ENCODE peak calls at places on chromosomes 11 and 22, in nine cellular contexts. C, Z, A, N, D, E, G, Y and V are unnamed samples.

GRCh38 chr11:86151188-86152005 is 82.5 kb upstream of the PICALM start:
- DNase-seq in C (peak), G (peak), A (peak), Y (no peak), E (no peak), D (no peak), N (peak), Z (no peak), V (no peak)

GRCh38 chr22:25172153-25172552 is 27.5 kb upstream of the CRYBB3 start:
- DNase-seq in D (no peak), C (no peak), N (no peak), A (no peak), E (peak), G (no peak), Z (peak), Y (no peak), V (no peak)

GRCh38 chr11:134488512-134488911 is 76.5 kb upstream of the B3GAT1 start:
- DNase-seq in E (no peak), C (no peak), A (no peak), Z (no peak), N (no peak), G (no peak), D (no peak), Y (no peak), V (no peak)

GRCh38 chr11:103888541-103888951 is 147.9 kb upstream of the DDI1 start:
- DNase-seq in G (no peak), Z (no peak), Y (no peak), N (no peak), A (no peak), E (no peak), D (no peak), C (no peak), V (no peak)

GRCh38 chr11:47587733-47588326 is 1.4 kb downstream of the FAM180B start:
- DNase-seq in D (peak), Z (peak), Y (no peak), C (no peak), N (no peak), E (no peak), A (no peak), G (no peak), V (no peak)

GRCh38 chr22:42177891-42178336 is 47.3 kb upstream of the CYP2D6 start:
- DNase-seq in Z (no peak), Y (no peak), N (no peak), G (no peak), D (no peak), C (no peak), A (no peak), E (no peak), V (no peak)

GRCh38 chr11:62269654-62270278 is at the start of gene SCGB2A2:
- DNase-seq in Y (no peak), Z (no peak), E (no peak), D (no peak), N (no peak), A (no peak), G (no peak), C (no peak), V (no peak)

GRCh38 chr22:19770349-19771220 is 10.0 kb downstream of the TBX1 start:
- DNase-seq in D (no peak), C (no peak), G (no peak), Y (no peak), N (no peak), Z (peak), A (no peak), E (no peak), V (no peak)

GRCh38 chr22:41846268-41847002 is 13.5 kb downstream of the SREBF2 start:
- DNase-seq in Y (no peak), D (no peak), N (no peak), G (no peak), C (no peak), E (no peak), A (no peak), Z (no peak), V (no peak)

GRCh38 chr11:10413268-10413667 is 41.8 kb upstream of the AMPD3 start:
- DNase-seq in N (no peak), Z (no peak), D (no peak), A (peak), G (peak), Y (peak), E (peak), C (no peak), V (peak)

GRCh38 chr11:115676206-115676605 is 172.0 kb upstream of the CADM1 start:
- DNase-seq in Z (no peak), N (no peak), A (no peak), D (no peak), E (no peak), Y (no peak), G (no peak), C (no peak), V (no peak)

GRCh38 chr11:89021339-89021738 is 44.4 kb downstream of the GRM5 start:
- DNase-seq in A (no peak), E (no peak), D (no peak), N (no peak), Y (no peak), G (no peak), C (no peak), Z (no peak), V (no peak)

DNA sequence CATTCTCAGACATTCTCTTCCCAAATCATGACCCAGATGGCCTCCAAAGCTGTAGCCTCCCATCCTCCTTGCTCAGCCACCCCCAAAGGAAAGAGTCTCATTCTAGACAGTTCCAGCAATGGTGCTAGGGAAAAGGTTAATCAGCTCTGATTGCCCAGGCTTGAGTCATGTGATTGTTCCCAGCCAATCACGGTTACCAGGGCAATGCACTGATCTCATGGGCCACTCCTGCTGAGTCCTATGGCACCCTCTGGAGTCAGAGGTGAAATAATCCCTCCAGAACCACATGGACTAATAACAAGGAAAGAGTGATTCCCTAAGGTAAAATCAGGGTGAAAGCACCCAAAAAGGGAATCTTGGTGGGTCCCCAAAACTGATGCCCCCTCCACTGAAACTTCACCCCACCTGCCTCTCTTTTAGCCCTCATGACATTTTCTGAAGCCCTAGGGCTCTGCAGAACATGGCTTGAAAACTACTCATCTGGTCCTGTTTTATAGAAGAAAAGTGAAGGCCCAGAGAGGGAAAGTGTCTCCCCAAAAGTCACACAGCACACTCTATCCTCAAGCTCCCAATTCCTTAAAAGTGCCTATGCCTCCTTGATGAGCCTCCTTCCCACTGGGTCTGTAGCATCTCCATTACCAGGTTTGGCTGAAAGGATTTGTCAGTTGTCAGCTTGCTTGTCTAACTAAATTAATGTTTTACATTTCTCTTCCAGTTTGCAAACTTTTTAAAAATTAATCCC is 203.7 kb downstream of the MN1 start:
- DNase-seq in A (peak), Y (no peak), C (no peak), G (no peak), E (no peak), Z (no peak), D (no peak), N (peak), V (peak)
- TF ChIP-seq CTCF in A (no peak), Y (no peak), C (no peak), G (no peak), E (no peak), Z (no peak), D (no peak), N (no peak), V (no peak)

DNA sequence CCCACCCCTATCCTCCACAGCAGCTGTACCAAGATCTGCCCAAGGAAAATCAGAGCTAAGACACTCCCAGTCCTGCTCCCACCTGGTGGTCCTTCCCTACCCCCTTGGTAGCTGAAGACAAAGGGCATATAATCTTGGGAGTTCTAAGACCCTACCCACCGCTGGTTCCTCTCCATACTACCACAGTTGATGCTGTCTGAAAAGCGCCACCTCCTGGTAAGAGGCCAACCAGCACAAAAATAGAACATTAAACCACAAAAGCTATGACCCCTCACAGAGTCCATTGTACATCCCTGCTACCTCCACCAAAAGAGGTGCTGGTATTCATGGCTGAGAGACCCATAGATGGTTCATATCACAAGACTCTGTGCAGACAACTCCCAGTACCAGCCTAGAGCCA is 161.5 kb upstream of the ARHGAP42 start:
- DNase-seq in N (no peak), Y (no peak), A (no peak), G (no peak), Z (no peak), E (no peak), C (no peak), D (no peak), V (peak)
- TF ChIP-seq CTCF in N (no peak), Y (no peak), A (peak), G (no peak), Z (no peak), E (no peak), C (no peak), D (no peak), V (peak)

DNA sequence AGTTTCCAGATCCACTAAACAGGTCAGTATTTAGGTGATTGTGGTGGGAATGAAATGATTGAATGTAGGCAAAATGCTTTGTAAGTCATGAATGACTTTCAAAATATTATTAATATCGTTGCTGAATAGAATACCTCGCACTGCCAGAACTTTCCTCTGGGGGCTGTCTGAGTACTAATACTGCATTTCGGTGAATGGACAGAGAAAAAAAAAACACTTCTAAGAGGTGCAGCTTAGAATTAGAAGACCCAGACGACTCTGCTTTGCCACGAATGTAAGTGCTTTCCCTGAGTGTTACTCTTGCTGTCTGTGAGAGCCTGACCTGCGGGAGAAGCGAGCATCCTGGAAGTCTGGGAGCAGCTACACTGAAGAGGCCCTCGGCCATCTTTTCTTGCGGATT is 95.0 kb downstream of the SCN3B start:
- DNase-seq in N (peak), Y (no peak), C (no peak), A (peak), Z (no peak), G (no peak), E (no peak), D (no peak), V (no peak)
- TF ChIP-seq CTCF in N (peak), Y (no peak), C (no peak), A (peak), Z (no peak), G (no peak), E (no peak), D (no peak), V (peak)

GRCh38 chr22:49143812-49144211 is 683.9 kb downstream of the BRD1 start:
- DNase-seq in C (no peak), Y (no peak), E (no peak), Z (no peak), A (no peak), N (no peak), G (no peak), D (no peak), V (no peak)
- TF ChIP-seq CTCF in C (no peak), Y (no peak), E (no peak), Z (no peak), A (no peak), N (no peak), G (no peak), D (no peak), V (no peak)

GRCh38 chr11:117361432-117361831 is 33.8 kb downstream of the CEP164 start:
- DNase-seq in E (no peak), D (no peak), N (no peak), C (no peak), Z (no peak), Y (no peak), G (peak), A (no peak), V (no peak)

GRCh38 chr11:117354550-117354949 is 26.9 kb downstream of the CEP164 start:
- DNase-seq in C (no peak), G (no peak), D (no peak), A (no peak), N (no peak), Y (no peak), E (no peak), Z (no peak), V (no peak)

GRCh38 chr11:117356126-117356761 is 28.6 kb downstream of the CEP164 start:
- DNase-seq in G (no peak), Y (no peak), N (no peak), A (no peak), D (no peak), Z (no peak), C (no peak), E (no peak), V (no peak)
- TF ChIP-seq CTCF in G (no peak), Y (no peak), N (no peak), A (no peak), D (no peak), Z (no peak), C (no peak), E (no peak), V (no peak)